ENCODE peak calls at places on chromosomes 12 and 14, in five cellular contexts. H, T, G, X and Z are unnamed samples.

GRCh38 chr12:124510301-124510970 is 57.0 kb downstream of the NCOR2 start:
- DNase-seq in X (peak; percentile 80), G (no peak), H (no peak), T (no peak), Z (no peak)

GRCh38 chr14:96098309-96098998 is 59.3 kb downstream of the C14orf132 start:
- DNase-seq in X (no peak), H (peak; percentile 80), T (peak; percentile 84), G (peak; percentile 76), Z (no peak)

GRCh38 chr12:835754-836493 is 83.5 kb downstream of the WNK1 start:
- DNase-seq in G (no peak), T (no peak), H (no peak), X (no peak), Z (no peak)

GRCh38 chr12:61676520-61676919 is 583.7 kb upstream of the USP15 start:
- DNase-seq in X (no peak), T (no peak), G (no peak), H (no peak), Z (no peak)

GRCh38 chr14:66284346-66284745 is 201.8 kb upstream of the CCDC196 start:
- DNase-seq in T (no peak), X (no peak), H (peak; percentile 55), G (peak; percentile 36), Z (no peak)

GRCh38 chr12:93415723-93416464 is 25.9 kb downstream of the UBE2N start:
- DNase-seq in H (no peak), T (no peak), X (no peak), G (peak; percentile 68), Z (no peak)

GRCh38 chr14:42013560-42013959 is 406.9 kb downstream of the LRFN5 start:
- DNase-seq in G (no peak), X (no peak), T (no peak), H (no peak), Z (no peak)

GRCh38 chr12:132210223-132211055 is 66.2 kb downstream of the NOC4L start:
- DNase-seq in H (no peak), T (no peak), G (no peak), X (no peak), Z (no peak)

GRCh38 chr12:40474630-40475029 is 217.6 kb upstream of the CNTN1 start:
- DNase-seq in T (no peak), G (no peak), X (no peak), H (no peak), Z (no peak)

GRCh38 chr12:56947633-56948535 is 9.5 kb downstream of the RDH16 start:
- DNase-seq in G (peak; percentile 8), T (no peak), X (no peak), H (no peak), Z (no peak)

GRCh38 chr12:55937956-55938355 is 7.0 kb downstream of the DGKA start:
- DNase-seq in G (no peak), T (peak; percentile 12), X (no peak), H (no peak), Z (no peak)

GRCh38 chr14:59419383-59419782 is 45.8 kb downstream of the GPR135 start:
- DNase-seq in G (peak; percentile 28), X (no peak), H (no peak), T (no peak), Z (no peak)

GRCh38 chr12:64672925-64673409 is 62.7 kb downstream of the RASSF3 start:
- DNase-seq in G (peak; percentile 30), X (peak; percentile 57), H (peak; percentile 58), T (peak; percentile 87), Z (no peak)

GRCh38 chr12:1932264-1932777 is 13.9 kb upstream of the CACNA2D4 start:
- DNase-seq in H (peak; percentile 58), T (peak; percentile 84), X (no peak), G (peak; percentile 75), Z (no peak)

GRCh38 chr12:43776498-43776897 is 17.7 kb downstream of the IRAK4 start:
- DNase-seq in G (peak; percentile 50), X (no peak), H (peak; percentile 46), T (no peak), Z (no peak)

GRCh38 chr12:49671051-49671765 is 36.0 kb downstream of the FMNL3 start:
- DNase-seq in X (no peak), T (no peak), G (no peak), H (no peak), Z (peak; percentile 42)

GRCh38 chr12:49672351-49673181 is 34.6 kb downstream of the FMNL3 start:
- DNase-seq in X (no peak), H (no peak), T (no peak), G (peak; percentile 40), Z (no peak)

GRCh38 chr12:49674318-49674985 is 32.8 kb downstream of the FMNL3 start:
- DNase-seq in X (no peak), H (no peak), G (peak; percentile 41), T (no peak), Z (no peak)

GRCh38 chr12:49675137-49675536 is 32.1 kb downstream of the FMNL3 start:
- DNase-seq in G (no peak), T (no peak), X (no peak), H (no peak), Z (no peak)

GRCh38 chr12:49673446-49674317 is 33.5 kb downstream of the FMNL3 start:
- DNase-seq in G (peak; percentile 96), X (peak; percentile 95), H (peak; percentile 92), T (peak; percentile 97), Z (no peak)
- TF ChIP-seq CTCF in G (peak; percentile 68), X (peak; percentile 46), H (peak; percentile 5), T (no peak), Z (no peak)

GRCh38 chr14:69803753-69804152 is 6.7 kb upstream of the SLC10A1 start:
- DNase-seq in G (no peak), T (no peak), X (no peak), H (no peak), Z (no peak)
- TF ChIP-seq CTCF in G (peak; percentile 36), T (no peak), X (no peak), H (no peak), Z (no peak)

DNA sequence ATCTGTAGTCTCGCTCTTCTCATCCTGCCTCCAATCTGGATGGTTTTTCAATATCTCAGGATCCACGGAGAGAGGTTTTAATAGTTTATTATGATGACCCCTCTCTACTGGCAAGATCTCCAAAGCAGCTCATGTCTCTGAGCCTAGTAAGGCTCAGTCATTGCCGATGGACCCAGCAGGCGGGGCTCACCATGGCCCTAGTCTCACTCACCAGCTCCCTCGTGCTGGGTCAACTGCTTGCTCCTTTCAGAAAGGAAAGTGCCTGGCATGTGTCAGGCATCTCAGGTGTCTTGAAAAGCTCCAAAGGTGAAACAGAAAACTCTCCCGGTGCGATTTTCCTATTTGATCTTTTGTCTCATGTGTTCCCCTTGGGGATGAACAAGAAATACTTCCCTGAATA is 179.0 kb downstream of the CALM1 start:
- DNase-seq in X (no peak), H (no peak), T (no peak), G (no peak), Z (no peak)
- TF ChIP-seq CTCF in X (no peak), H (no peak), T (no peak), G (no peak), Z (no peak)

GRCh38 chr14:71730471-71730870 is 201.8 kb upstream of the RGS6 start:
- DNase-seq in T (no peak), H (no peak), X (no peak), G (no peak), Z (no peak)

GRCh38 chr14:71733210-71733883 is 198.9 kb upstream of the RGS6 start:
- DNase-seq in G (peak; percentile 61), X (no peak), T (no peak), H (no peak), Z (no peak)

GRCh38 chr14:71728386-71728785 is 203.8 kb upstream of the RGS6 start:
- DNase-seq in X (no peak), T (no peak), G (peak; percentile 8), H (no peak), Z (no peak)

GRCh38 chr14:71729581-71729980 is 202.6 kb upstream of the RGS6 start:
- DNase-seq in X (no peak), H (no peak), T (no peak), G (no peak), Z (no peak)

DNA sequence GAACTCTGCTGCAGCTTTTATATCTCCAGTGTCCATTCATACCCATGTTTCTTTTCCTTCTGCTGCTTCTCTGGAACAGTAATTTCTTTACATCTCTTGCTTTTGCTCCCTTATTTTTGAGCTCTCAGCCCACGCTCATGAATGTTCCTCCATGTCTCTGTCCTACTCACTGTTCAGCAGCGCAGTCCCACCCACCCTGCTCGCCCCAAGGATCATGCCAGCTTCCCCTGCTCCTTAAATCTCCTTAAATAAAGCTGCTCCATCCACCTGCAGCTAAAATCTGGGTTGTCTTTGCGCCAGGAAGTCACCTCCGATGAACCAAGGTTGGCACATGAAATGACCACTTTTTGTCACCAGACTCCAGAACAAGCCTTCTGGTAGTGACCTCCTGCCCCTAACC is 201.1 kb upstream of the RGS6 start:
- DNase-seq in T (no peak), H (no peak), G (no peak), X (no peak), Z (no peak)
- TF ChIP-seq CTCF in T (no peak), H (no peak), G (no peak), X (no peak), Z (no peak)

GRCh38 chr14:75413013-75413412 is 14.8 kb upstream of the JDP2 start:
- DNase-seq in X (no peak), H (no peak), G (no peak), T (peak; percentile 66), Z (no peak)

GRCh38 chr14:75409425-75410205 is 18.2 kb upstream of the JDP2 start:
- DNase-seq in H (no peak), G (no peak), X (peak; percentile 86), T (peak; percentile 46), Z (no peak)

GRCh38 chr14:75406102-75406501 is 21.7 kb upstream of the JDP2 start:
- DNase-seq in X (no peak), H (no peak), T (peak; percentile 50), G (no peak), Z (no peak)

DNA sequence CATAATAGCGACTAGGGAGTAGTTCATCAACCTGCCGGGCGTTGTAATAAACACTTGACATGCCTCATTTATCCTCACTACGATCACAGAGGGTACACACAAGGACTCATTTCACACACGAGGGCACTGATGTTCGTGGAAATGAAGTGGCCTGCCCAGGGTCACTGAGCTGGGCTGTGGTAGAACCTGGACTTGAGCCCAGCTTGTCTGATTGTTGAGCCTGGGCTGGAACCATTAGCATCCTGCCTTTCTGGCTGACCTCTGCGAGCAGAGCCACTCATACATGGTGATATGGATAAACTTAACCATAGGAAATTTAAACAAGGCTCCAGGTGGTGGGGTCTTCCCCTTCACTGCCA is 16.6 kb upstream of the JDP2 start:
- DNase-seq in G (no peak), X (no peak), T (peak; percentile 40), H (no peak), Z (no peak)
- TF ChIP-seq CTCF in G (no peak), X (no peak), T (no peak), H (no peak), Z (no peak)

GRCh38 chr12:102917026-102917787 is at the start of gene PAH:
- DNase-seq in H (peak; percentile 86), X (no peak), G (no peak), T (peak; percentile 82), Z (no peak)
- TF ChIP-seq CTCF in H (peak; percentile 25), X (no peak), G (no peak), T (no peak), Z (no peak)

DNA sequence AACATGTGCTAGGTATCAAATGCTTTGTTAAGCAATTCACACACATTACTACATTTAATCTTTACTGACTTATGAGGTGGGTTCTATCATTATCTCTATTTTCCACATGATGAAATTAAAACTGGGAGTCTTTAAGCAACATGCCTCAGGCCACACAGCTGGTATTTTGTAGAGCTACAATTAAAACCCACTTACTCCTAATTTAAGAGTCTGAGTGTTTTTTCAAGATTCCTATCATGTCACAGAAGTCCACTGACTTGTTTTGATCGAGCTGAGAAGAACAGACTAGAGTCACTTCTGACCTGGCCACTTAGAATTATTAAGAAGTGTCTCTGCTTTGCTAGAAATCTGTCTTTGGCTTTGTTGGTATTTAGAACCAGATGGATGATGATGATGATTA is 670.7 kb downstream of the NRXN3 start:
- DNase-seq in H (no peak), G (no peak), X (no peak), T (no peak), Z (no peak)
- TF ChIP-seq CTCF in H (no peak), G (no peak), X (no peak), T (no peak), Z (no peak)